ENCODE peak calls at places on chromosome 5, in six cellular contexts. E, V, H, M, I and L are unnamed samples.
A peak's percentile ranks its signal among the peaks of the same experiment; 100 is the strongest.

GRCh38 chr5:140403613-140404012 is 2.0 kb downstream of the ANKHD1 start:
- DNase-seq in H (no peak), E (no peak), M (no peak), I (no peak), V (no peak), L (no peak)

GRCh38 chr5:148186248-148187003 is 16.4 kb upstream of the SPINK6 start:
- DNase-seq in E (no peak), V (peak; percentile 5), M (no peak), I (peak; percentile 76), H (no peak), L (no peak)

GRCh38 chr5:146233441-146233840 is 30.0 kb downstream of the RBM27 start:
- DNase-seq in M (no peak), I (no peak), E (no peak), H (no peak), V (no peak), L (no peak)

GRCh38 chr5:142576303-142576702 is 109.6 kb downstream of the FGF1 start:
- DNase-seq in V (no peak), M (no peak), E (no peak), I (peak; percentile 35), H (no peak), L (no peak)

GRCh38 chr5:30808996-30809395 is 384.5 kb upstream of the CDH6 start:
- DNase-seq in E (no peak), I (peak; percentile 21), H (no peak), M (no peak), V (no peak), L (no peak)

GRCh38 chr5:31614147-31615030 is 24.5 kb upstream of the PDZD2 start:
- DNase-seq in M (no peak), H (no peak), V (no peak), I (peak; percentile 44), E (no peak), L (no peak)

GRCh38 chr5:145062280-145062679 is 772.9 kb downstream of the PRELID2 start:
- DNase-seq in M (no peak), H (no peak), V (no peak), E (no peak), I (peak; percentile 10), L (no peak)

GRCh38 chr5:103031607-103032006 is 88.3 kb downstream of the GIN1 start:
- DNase-seq in I (peak; percentile 21), V (no peak), E (no peak), H (no peak), M (no peak), L (no peak)

GRCh38 chr5:73641811-73642210 is 15.8 kb downstream of the ARHGEF28 start:
- DNase-seq in E (no peak), V (no peak), H (no peak), M (no peak), I (no peak), L (no peak)

GRCh38 chr5:135027699-135028615 is 6.1 kb downstream of the PITX1 start:
- DNase-seq in I (no peak), H (no peak), M (no peak), V (no peak), E (no peak), L (no peak)

GRCh38 chr5:149238540-149238939 is 33.1 kb upstream of the AFAP1L1 start:
- DNase-seq in M (no peak), E (no peak), H (no peak), V (no peak), I (peak; percentile 44), L (no peak)

GRCh38 chr5:57004800-57005199 is 52.9 kb upstream of the MIER3 start:
- DNase-seq in I (no peak), H (no peak), M (no peak), V (no peak), E (no peak), L (no peak)

GRCh38 chr5:68046445-68046844 is 169.1 kb upstream of the PIK3R1 start:
- DNase-seq in E (no peak), V (peak; percentile 97), I (peak; percentile 98), H (no peak), M (no peak), L (peak; percentile 97)

GRCh38 chr5:68464424-68464823 is 248.9 kb downstream of the PIK3R1 start:
- DNase-seq in M (no peak), H (no peak), I (peak; percentile 44), V (no peak), E (no peak), L (no peak)

GRCh38 chr5:111013011-111013410 is 58.5 kb upstream of the TSLP start:
- DNase-seq in E (no peak), I (peak; percentile 61), M (no peak), H (no peak), V (no peak), L (no peak)

GRCh38 chr5:127038550-127038949 is 8.2 kb upstream of the MARCHF3 start:
- DNase-seq in H (no peak), V (no peak), M (no peak), I (no peak), E (peak; percentile 19), L (no peak)

GRCh38 chr5:157063776-157064430 is 5.0 kb upstream of the HAVCR1 start:
- DNase-seq in E (peak; percentile 59), I (no peak), H (no peak), M (no peak), V (no peak), L (no peak)

GRCh38 chr5:167229751-167230150 is 1061.7 kb upstream of the WWC1 start:
- DNase-seq in M (no peak), I (no peak), E (no peak), H (no peak), V (no peak), L (no peak)

GRCh38 chr5:88842784-88843183 is 40.2 kb downstream of the MEF2C start:
- DNase-seq in V (no peak), H (no peak), I (no peak), E (no peak), M (no peak), L (no peak)